ENCODE peak calls at places on chromosomes 4 and X, in five cellular contexts. E is brain microvascular endothelial cell, X is PC-3, L is fibroblast of mammary gland, T is right lobe of liver. O is an unnamed sample.

GRCh38 chr4:124199755-124200154 is 512.8 kb downstream of the ANKRD50 start:
- DNase-seq in E (no peak), X (peak), L (peak), T (no peak), O (peak)

GRCh38 chr4:46933686-46934085 is 24.6 kb upstream of the COX7B2 start:
- DNase-seq in E (no peak), X (peak), L (no peak), T (no peak), O (no peak)

GRCh38 chr4:80027611-80028010 is 45.4 kb downstream of the ANTXR2 start:
- DNase-seq in E (no peak), X (no peak), L (no peak), T (no peak), O (no peak)

GRCh38 chrX:136866337-136867095 is 14.0 kb downstream of the RBMX start:
- DNase-seq in E (no peak), X (no peak), L (peak), T (no peak), O (peak)

GRCh38 chrX:77167993-77168392 is 279.2 kb upstream of the FGF16 start:
- DNase-seq in E (peak), X (no peak), L (no peak), T (peak), O (peak)

GRCh38 chr4:65007841-65008439 is 598.7 kb upstream of the TECRL start:
- DNase-seq in E (peak), X (peak), L (peak), T (no peak), O (peak)

GRCh38 chr4:78642934-78643333 is 91.4 kb downstream of the ANXA3 start:
- DNase-seq in E (no peak), X (no peak), L (no peak), T (no peak), O (no peak)

GRCh38 chrX:49754238-49754857 is 58.6 kb upstream of the PAGE1 start:
- DNase-seq in E (peak), X (peak), L (peak), T (no peak), O (peak)

GRCh38 chrX:45322382-45322781 is 121.7 kb upstream of the DIPK2B start:
- DNase-seq in E (peak), X (peak), L (peak), T (no peak), O (peak)

GRCh38 chrX:1521459-1521956 is 15.5 kb downstream of the P2RY8 start:
- DNase-seq in E (no peak), X (no peak), L (no peak), T (no peak), O (no peak)

GRCh38 chrX:65406532-65406931 is 128.1 kb downstream of the LAS1L start:
- DNase-seq in E (no peak), X (no peak), L (no peak), T (no peak), O (no peak)

GRCh38 chr4:105714932-105715331 is 6.3 kb downstream of the GSTCD start:
- DNase-seq in E (no peak), X (no peak), L (peak), T (no peak), O (peak)

GRCh38 chr4:113708250-113708649 is 53.3 kb downstream of the CAMK2D start:
- DNase-seq in E (no peak), X (peak), L (peak), T (no peak), O (no peak)

GRCh38 chrX:1453951-1454785 is 1.5 kb upstream of the ASMTL start:
- DNase-seq in E (peak), X (peak), L (peak), T (peak), O (peak)

GRCh38 chr4:40986375-40986774 is 228.0 kb downstream of the APBB2 start:
- DNase-seq in E (no peak), X (no peak), L (no peak), T (no peak), O (no peak)

GRCh38 chr4:7956306-7957112 is 16.8 kb upstream of the AFAP1 start:
- DNase-seq in E (no peak), X (peak), L (peak), T (no peak), O (peak)

GRCh38 chr4:25448379-25449109 is 71.5 kb downstream of the ANAPC4 start:
- DNase-seq in E (no peak), X (no peak), L (no peak), T (no peak), O (peak)

GRCh38 chr4:10664408-10664807 is 20.2 kb downstream of the CLNK start:
- DNase-seq in E (peak), X (peak), L (peak), T (no peak), O (peak)

GRCh38 chr4:105588252-105588651 is 35.8 kb downstream of the ARHGEF38 start:
- DNase-seq in E (no peak), X (no peak), L (no peak), T (no peak), O (no peak)

GRCh38 chr4:57462843-57463242 is 352.7 kb upstream of the IGFBP7 start:
- DNase-seq in E (no peak), X (no peak), L (no peak), T (no peak), O (no peak)

GRCh38 chrX:109635151-109635550 is 10.2 kb upstream of the KCNE5 start:
- DNase-seq in E (peak), X (peak), L (peak), T (no peak), O (peak)

GRCh38 chrX:155867821-155868220 is 13.3 kb upstream of the VAMP7 start:
- DNase-seq in E (no peak), X (no peak), L (no peak), T (no peak), O (no peak)

GRCh38 chrX:139304471-139304870 is 226.1 kb upstream of the F9 start:
- DNase-seq in E (no peak), X (peak), L (no peak), T (no peak), O (no peak)

GRCh38 chr4:93416337-93417102 is 412.0 kb upstream of the ATOH1 start:
- DNase-seq in E (no peak), X (no peak), L (no peak), T (no peak), O (no peak)

GRCh38 chr4:107519057-107519456 is 201.0 kb downstream of the PAPSS1 start:
- DNase-seq in E (peak), X (peak), L (peak), T (no peak), O (peak)

GRCh38 chrX:143945171-143945570 is 61.3 kb downstream of the UBE2NL start:
- DNase-seq in E (no peak), X (no peak), L (no peak), T (no peak), O (no peak)

GRCh38 chr4:99679204-99679603 is 21.6 kb upstream of the C4orf54 start:
- DNase-seq in E (no peak), X (no peak), L (no peak), T (peak), O (peak)

GRCh38 chr4:153115322-153116100 is 88.7 kb upstream of the TRIM2 start:
- DNase-seq in E (peak), X (peak), L (peak), T (no peak), O (peak)

GRCh38 chrX:32392655-32393054 is 818.7 kb downstream of the DMD start:
- DNase-seq in E (no peak), X (no peak), L (no peak), T (no peak), O (no peak)

GRCh38 chr4:81466841-81467671 is 4.7 kb downstream of the RASGEF1B start:
- DNase-seq in E (peak), X (peak), L (peak), T (no peak), O (peak)

GRCh38 chr4:67122029-67122428 is 423.3 kb downstream of the CENPC start:
- DNase-seq in E (no peak), X (peak), L (no peak), T (no peak), O (no peak)

GRCh38 chr4:154738426-154738825 is 5.4 kb upstream of the LRAT start:
- DNase-seq in E (no peak), X (peak), L (peak), T (no peak), O (peak)

GRCh38 chr4:74440356-74440755 is 4.6 kb upstream of the AREG start:
- DNase-seq in E (no peak), X (no peak), L (no peak), T (no peak), O (no peak)

GRCh38 chr4:100849319-100849718 is 331.5 kb upstream of the EMCN start:
- DNase-seq in E (no peak), X (no peak), L (no peak), T (no peak), O (no peak)

GRCh38 chr4:44121210-44121609 is 327.4 kb downstream of the KCTD8 start:
- DNase-seq in E (no peak), X (peak), L (peak), T (no peak), O (peak)

GRCh38 chr4:145936142-145937020 is 2.2 kb downstream of the ZNF827 start:
- DNase-seq in E (peak), X (peak), L (peak), T (peak), O (peak)

GRCh38 chr4:145098675-145099037 is 545 bp downstream of the ABCE1 start:
- DNase-seq in E (peak), X (peak), L (peak), T (no peak), O (peak)

GRCh38 chr4:148444296-148445070 is 2.3 kb upstream of the NR3C2 start:
- DNase-seq in E (no peak), X (peak), L (no peak), T (peak), O (no peak)

GRCh38 chrX:56794404-56794803 is 65.4 kb downstream of the NBDY start:
- DNase-seq in E (no peak), X (no peak), L (no peak), T (no peak), O (no peak)

GRCh38 chrX:56792270-56793111 is 63.4 kb downstream of the NBDY start:
- DNase-seq in E (no peak), X (no peak), L (no peak), T (no peak), O (no peak)

GRCh38 chrX:56793112-56793430 is 64.0 kb downstream of the NBDY start:
- DNase-seq in E (no peak), X (no peak), L (no peak), T (no peak), O (no peak)

GRCh38 chrX:56794831-56795230 is 65.8 kb downstream of the NBDY start:
- DNase-seq in E (no peak), X (no peak), L (no peak), T (no peak), O (no peak)

GRCh38 chrX:56793533-56794320 is 64.7 kb downstream of the NBDY start:
- DNase-seq in E (no peak), X (no peak), L (peak), T (peak), O (peak)
- TF ChIP-seq CTCF in E (no peak), X (no peak), L (no peak), T (peak), O (no peak)

GRCh38 chr4:109967798-109968520 is 55.3 kb downstream of the EGF start:
- DNase-seq in E (no peak), X (peak), L (peak), T (no peak), O (no peak)

GRCh38 chr4:109966891-109967481 is 54.3 kb downstream of the EGF start:
- DNase-seq in E (no peak), X (peak), L (no peak), T (no peak), O (no peak)

GRCh38 chr4:109972786-109973528 is 60.3 kb downstream of the EGF start:
- DNase-seq in E (no peak), X (no peak), L (no peak), T (no peak), O (no peak)

GRCh38 chr4:109969087-109969486 is 56.4 kb downstream of the EGF start:
- DNase-seq in E (no peak), X (no peak), L (peak), T (no peak), O (no peak)

DNA sequence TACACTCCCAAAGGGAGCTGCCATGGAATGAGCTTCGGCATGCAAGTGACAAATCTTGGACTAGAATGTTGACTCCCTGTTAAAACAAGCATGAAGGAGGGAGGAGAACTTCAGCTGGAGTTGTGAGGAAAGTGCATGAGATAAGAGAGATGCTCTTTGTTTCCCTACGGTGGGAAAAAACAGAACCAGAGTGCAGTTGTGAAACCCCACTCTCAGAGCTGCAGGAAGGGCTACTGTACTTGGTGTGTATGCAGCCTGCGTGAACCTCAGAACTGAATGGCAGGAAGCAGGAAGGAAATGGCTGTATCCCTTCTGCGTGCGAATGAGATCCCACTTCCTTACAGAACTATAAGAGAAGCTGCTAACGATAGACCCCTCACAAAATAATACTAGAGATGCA is 57.2 kb downstream of the EGF start:
- DNase-seq in E (no peak), X (no peak), L (no peak), T (no peak), O (no peak)
- H3K4me3 ChIP-seq in E (no peak), X (no peak), L (no peak), T (no peak), O (no peak)

DNA sequence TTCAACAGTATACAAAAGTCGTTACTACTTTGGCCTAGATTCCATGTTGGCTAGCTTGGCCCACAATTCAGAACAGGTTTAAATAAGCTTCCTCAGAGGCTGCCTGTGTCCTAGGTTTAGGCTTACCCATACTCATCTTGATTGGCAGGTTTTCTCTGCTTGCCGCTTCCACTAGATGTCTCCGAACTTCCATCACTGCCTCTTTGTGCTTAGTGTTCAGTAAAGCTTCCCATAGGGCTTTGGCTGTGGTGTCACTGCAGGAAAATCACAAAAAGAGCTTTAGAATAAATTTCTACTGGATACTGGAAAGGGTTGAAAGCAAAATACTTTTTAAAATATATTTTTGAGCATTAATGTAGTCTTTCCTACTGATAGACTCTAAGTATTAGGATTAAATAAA is 52.4 kb downstream of the SCFD2 start:
- DNase-seq in E (peak), X (peak), L (peak), T (no peak), O (peak)
- TF ChIP-seq CTCF in E (peak), X (peak), L (no peak), T (peak), O (peak)

DNA sequence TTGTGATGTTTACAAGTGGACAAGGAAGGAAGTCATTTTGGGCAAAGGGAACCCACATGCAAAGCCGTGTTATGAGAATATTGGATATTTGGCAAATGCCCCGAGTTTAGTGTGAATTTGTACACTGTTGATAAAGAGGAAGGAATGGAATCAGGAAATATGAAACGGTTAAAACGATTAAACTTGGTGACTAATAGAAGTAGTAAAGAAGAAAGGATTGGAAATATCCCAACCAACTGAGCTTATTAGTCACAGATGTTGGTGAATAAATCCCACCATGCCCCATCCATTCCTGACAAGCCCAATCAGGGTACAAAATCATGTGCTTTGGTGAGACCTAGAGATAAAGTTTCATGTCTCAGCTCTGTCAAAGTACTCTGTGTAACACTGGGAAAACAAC is 22.0 kb downstream of the ARHGAP24 start:
- DNase-seq in E (no peak), X (peak), L (peak), T (no peak), O (peak)
- H3K4me3 ChIP-seq in E (no peak), X (peak), L (no peak), T (no peak), O (no peak)

DNA sequence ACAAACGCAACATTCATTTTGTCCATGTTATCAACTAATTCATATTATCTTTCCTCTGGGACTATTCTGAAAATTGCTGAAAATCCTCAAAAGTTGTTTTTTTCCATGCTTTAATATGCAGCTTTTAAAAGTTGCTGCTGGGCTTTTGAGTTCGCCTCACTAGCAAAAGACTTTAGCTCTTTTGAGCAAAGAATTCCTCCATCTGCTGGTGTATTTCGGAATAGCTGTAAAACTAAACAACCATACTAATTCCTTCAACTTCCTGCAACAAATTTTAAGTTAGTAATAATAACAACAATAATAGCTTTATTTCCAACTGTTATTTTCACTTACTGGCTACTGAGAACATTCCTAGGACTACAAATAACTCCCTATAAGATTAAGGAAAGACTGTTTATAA is 124.5 kb upstream of the PLAC1 start:
- DNase-seq in E (peak), X (peak), L (peak), T (no peak), O (peak)
- TF ChIP-seq CTCF in E (peak), X (peak), L (peak), T (peak), O (peak)

O was measured in cardiac fibroblast.